ENCODE peak calls at places on chromosomes 4 and X, in six cellular contexts. S, I, D, Q, R and J are unnamed samples.

GRCh38 chr4:151267822-151268535 is 9.0 kb upstream of the PRSS48 start:
- DNase-seq in D (no peak), I (no peak), Q (no peak), S (no peak), R (no peak), J (no peak)

GRCh38 chr4:30103455-30103854 is 616.7 kb upstream of the PCDH7 start:
- DNase-seq in D (peak; percentile 45), I (no peak), Q (peak; percentile 26), S (no peak), R (no peak), J (no peak)

GRCh38 chrX:55342533-55343501 is 78.1 kb upstream of the PAGE3 start:
- DNase-seq in I (no peak), R (peak; percentile 5), S (peak; percentile 15), Q (no peak), D (peak; percentile 34), J (peak; percentile 7)

GRCh38 chr4:124123181-124123580 is 589.4 kb downstream of the ANKRD50 start:
- DNase-seq in R (no peak), S (no peak), D (no peak), Q (no peak), I (no peak), J (no peak)

GRCh38 chr4:153341575-153342090 is 2.9 kb upstream of the MND1 start:
- DNase-seq in R (no peak), S (no peak), D (peak; percentile 80), I (no peak), Q (no peak), J (peak; percentile 55)

GRCh38 chr4:26589699-26590098 is 5.8 kb downstream of the TBC1D19 start:
- DNase-seq in D (no peak), Q (no peak), I (no peak), R (no peak), S (no peak), J (no peak)

GRCh38 chrX:101217689-101218088 is 1.9 kb upstream of the DRP2 start:
- DNase-seq in D (no peak), S (no peak), R (no peak), I (no peak), Q (no peak), J (no peak)

GRCh38 chr4:55866290-55866907 is 13.0 kb downstream of the EXOC1 start:
- DNase-seq in I (no peak), R (no peak), Q (peak; percentile 95), S (no peak), D (peak; percentile 89), J (peak; percentile 69)

GRCh38 chr4:87783781-87784180 is 15.6 kb upstream of the IBSP start:
- DNase-seq in D (peak; percentile 35), S (no peak), R (no peak), Q (peak; percentile 9), I (no peak), J (no peak)

GRCh38 chrX:46574337-46574940 is 874 bp downstream of the CHST7 start:
- DNase-seq in R (no peak), S (no peak), D (peak; percentile 36), I (no peak), Q (no peak), J (peak; percentile 24)

GRCh38 chr4:156781852-156782251 is 189.7 kb downstream of the PDGFC start:
- DNase-seq in Q (peak; percentile 42), S (no peak), R (no peak), I (no peak), D (peak; percentile 81), J (peak; percentile 26)

GRCh38 chr4:183541081-183542045 is 36.5 kb downstream of the ING2 start:
- DNase-seq in D (no peak), R (no peak), S (no peak), Q (peak; percentile 6), I (no peak), J (no peak)

GRCh38 chr4:185867770-185868169 is 55.8 kb upstream of the SORBS2 start:
- DNase-seq in R (no peak), Q (no peak), D (no peak), S (no peak), I (no peak), J (no peak)

GRCh38 chr4:26838055-26838842 is 22.4 kb upstream of the STIM2 start:
- DNase-seq in S (no peak), R (no peak), I (no peak), Q (peak; percentile 22), D (no peak), J (peak; percentile 41)

GRCh38 chr4:139515531-139515958 is 40.5 kb downstream of the SETD7 start:
- DNase-seq in I (no peak), Q (no peak), D (no peak), S (no peak), R (no peak), J (no peak)

GRCh38 chr4:170087163-170087700 is 2.5 kb downstream of the AADAT start:
- DNase-seq in D (peak; percentile 0), Q (no peak), I (no peak), R (no peak), S (no peak), J (no peak)

GRCh38 chr4:152858934-152859333 is 77.2 kb upstream of the FHDC1 start:
- DNase-seq in Q (no peak), I (no peak), D (no peak), S (no peak), R (no peak), J (no peak)

GRCh38 chrX:71170660-71171059 is 26.0 kb downstream of the NLGN3 start:
- DNase-seq in I (no peak), S (no peak), R (no peak), D (no peak), Q (no peak), J (no peak)

GRCh38 chr4:67885727-67886126 is 1.9 kb upstream of the TMPRSS11D start:
- DNase-seq in I (no peak), S (peak; percentile 75), R (no peak), D (peak; percentile 91), Q (peak; percentile 91), J (peak; percentile 46)

GRCh38 chr4:45944000-45944399 is 179.9 kb downstream of the GABRG1 start:
- DNase-seq in R (no peak), S (no peak), D (no peak), Q (no peak), I (no peak), J (no peak)